ENCODE peak calls at places on chromosomes 16 and 17, in four cellular contexts. Y is A549, C is H1, L is K562. S is an unnamed sample.

GRCh38 chr17:22692066-22692800 is 999.9 kb downstream of the KCNJ18 start:
- DNase-seq in C (no peak), Y (no peak), L (no peak), S (no peak)

GRCh38 chr16:2529061-2529931 is 1.9 kb downstream of the CEMP1 start:
- DNase-seq in L (no peak), C (no peak), Y (no peak), S (no peak)

GRCh38 chr17:2083613-2084128 is 28.8 kb downstream of the HIC1 start:
- DNase-seq in L (no peak), Y (no peak), C (no peak), S (peak)

GRCh38 chr17:57421393-57421717 is 165.0 kb downstream of the MSI2 start:
- DNase-seq in L (no peak), Y (no peak), C (no peak), S (no peak)

GRCh38 chr17:7631398-7632380 is 1.8 kb downstream of the SHBG start:
- DNase-seq in L (no peak), Y (no peak), C (no peak), S (no peak)

GRCh38 chr16:52528393-52529080 is 18.4 kb downstream of the TOX3 start:
- DNase-seq in C (no peak), L (no peak), Y (no peak), S (no peak)

GRCh38 chr16:53132406-53132805 is 77.6 kb downstream of the CHD9 start:
- DNase-seq in L (no peak), C (no peak), Y (no peak), S (peak)

GRCh38 chr16:87233928-87234327 is 83.3 kb downstream of the C16orf95 start:
- DNase-seq in C (no peak), Y (no peak), L (peak), S (peak)

GRCh38 chr16:9360075-9360474 is 268.6 kb downstream of the HAPSTR1 start:
- DNase-seq in C (no peak), Y (no peak), L (no peak), S (no peak)

GRCh38 chr16:13189250-13189649 is 287.9 kb downstream of the SHISA9 start:
- DNase-seq in L (no peak), C (no peak), Y (no peak), S (no peak)

GRCh38 chr17:74921045-74921681 is 1.9 kb downstream of the USH1G start:
- DNase-seq in C (no peak), Y (no peak), L (no peak), S (no peak)

GRCh38 chr17:77354721-77355455 is 214.1 kb downstream of the SEC14L1 start:
- DNase-seq in Y (peak), C (no peak), L (no peak), S (no peak)

GRCh38 chr17:68195667-68196393 is 52.0 kb upstream of the AMZ2 start:
- DNase-seq in L (no peak), C (no peak), Y (no peak), S (no peak)

GRCh38 chr16:71367243-71367976 is 8.9 kb downstream of the CALB2 start:
- DNase-seq in L (peak), Y (peak), C (peak), S (peak)

GRCh38 chr17:43832976-43833829 is at the start of gene MPP3:
- DNase-seq in L (peak), C (no peak), Y (peak), S (peak)

GRCh38 chr16:72743011-72743761 is 304.7 kb downstream of the ZFHX3 start:
- DNase-seq in Y (no peak), C (no peak), L (no peak), S (no peak)

GRCh38 chr16:65967376-65967775 is 399.1 kb upstream of the CDH5 start:
- DNase-seq in Y (no peak), L (no peak), C (no peak), S (no peak)

GRCh38 chr17:9321862-9322261 is 253.8 kb downstream of the STX8 start:
- DNase-seq in Y (no peak), L (no peak), C (no peak), S (no peak)

GRCh38 chr17:9330140-9330902 is 245.3 kb downstream of the STX8 start:
- DNase-seq in C (no peak), Y (no peak), L (no peak), S (no peak)

GRCh38 chr17:9329251-9329921 is 246.2 kb downstream of the STX8 start:
- DNase-seq in Y (no peak), C (no peak), L (no peak), S (no peak)

GRCh38 chr17:9322298-9322697 is 253.3 kb downstream of the STX8 start:
- DNase-seq in C (no peak), Y (no peak), L (no peak), S (peak)

DNA sequence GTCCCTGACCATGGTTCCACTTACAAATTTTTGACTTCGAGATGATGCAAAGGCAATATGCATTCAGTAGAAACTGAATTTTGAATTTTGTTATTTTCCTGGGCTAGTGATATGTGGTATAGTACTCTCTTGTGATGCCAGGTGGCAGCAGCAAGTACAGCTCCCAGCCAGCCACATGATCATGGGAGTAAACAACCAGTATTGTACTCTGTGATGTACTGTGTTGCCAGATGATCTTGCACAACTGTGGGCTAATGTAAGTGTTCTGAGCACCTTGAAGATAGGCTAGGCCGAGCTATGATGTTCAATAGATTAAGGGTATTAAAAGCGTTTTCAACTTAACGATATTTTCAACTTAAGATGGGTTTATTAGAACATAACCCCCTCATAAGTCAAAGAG is 250.8 kb downstream of the STX8 start:
- DNase-seq in C (no peak), L (no peak), Y (no peak), S (no peak)
- TF ChIP-seq CTCF in C (no peak), L (no peak), Y (no peak), S (no peak)

DNA sequence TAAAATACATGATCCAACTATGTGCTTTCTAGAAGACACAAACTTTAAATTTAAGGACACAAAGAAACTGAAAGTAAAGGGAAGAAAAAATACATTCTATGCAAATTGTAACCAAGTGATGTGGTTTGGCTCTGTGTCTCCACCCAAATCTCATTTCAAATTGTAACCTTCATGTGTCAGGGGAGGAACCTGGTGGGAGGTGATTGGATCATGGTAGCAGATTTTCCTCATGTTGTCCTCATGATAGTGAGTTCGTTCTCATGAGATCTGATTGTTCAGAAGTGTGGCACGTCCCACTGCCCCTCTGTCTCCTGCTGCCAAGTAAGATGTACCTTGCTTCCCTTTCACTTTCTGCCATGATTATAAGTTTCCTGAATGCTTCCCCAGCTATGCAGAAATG is 15.0 kb downstream of the OR1A1 start:
- DNase-seq in C (no peak), L (no peak), Y (no peak), S (no peak)
- TF ChIP-seq MAX in C (no peak), L (no peak), Y (no peak), S (no peak)

GRCh38 chr17:35189291-35189690 is 4.9 kb downstream of the SLC35G3 start:
- DNase-seq in Y (no peak), L (no peak), C (no peak), S (peak)
- H3K4me3 ChIP-seq in Y (no peak), L (no peak), C (no peak), S (no peak)

GRCh38 chr17:20225162-20226115 is 216.3 kb downstream of the SPECC1 start:
- DNase-seq in C (no peak), L (no peak), Y (no peak), S (no peak)
- TF ChIP-seq CTCF in C (no peak), L (no peak), Y (peak), S (no peak)

GRCh38 chr16:88309905-88310259 is 72.9 kb upstream of the ZNF469 start:
- DNase-seq in C (no peak), Y (no peak), L (no peak), S (peak)
- TF ChIP-seq MAX in C (no peak), Y (no peak), L (no peak), S (no peak)

DNA sequence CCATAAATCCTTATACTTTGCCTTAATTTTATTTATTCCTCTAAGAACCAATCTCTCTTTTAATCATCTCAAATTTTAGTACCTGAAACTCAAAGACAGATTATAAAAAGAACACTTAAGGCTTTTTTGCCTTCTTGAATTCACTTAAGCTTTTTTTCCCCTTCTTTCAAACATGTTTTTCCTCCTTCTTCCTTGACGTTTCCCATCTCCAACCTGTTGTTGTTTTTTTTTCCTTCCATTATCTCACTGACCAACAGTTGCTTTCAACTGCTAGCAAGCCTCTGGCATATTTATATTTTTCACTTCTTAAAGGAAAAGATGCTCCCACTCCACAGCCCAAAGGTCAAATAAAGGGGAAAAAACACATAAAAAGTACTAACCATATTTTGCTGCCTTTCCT is 32.2 kb downstream of the SPOP start:
- DNase-seq in C (no peak), Y (no peak), L (no peak), S (no peak)
- H3K4me3 ChIP-seq in C (no peak), Y (no peak), L (no peak), S (no peak)

GRCh38 chr16:30397776-30398659 is 2.8 kb downstream of the ZNF48 start:
- DNase-seq in C (no peak), L (no peak), Y (no peak), S (no peak)

GRCh38 chr16:30395992-30396560 is 856 bp downstream of the ZNF48 start:
- DNase-seq in L (no peak), C (no peak), Y (no peak), S (peak)

GRCh38 chr16:30397056-30397455 is 1.8 kb downstream of the ZNF48 start:
- DNase-seq in Y (no peak), C (no peak), L (no peak), S (no peak)

GRCh38 chr16:30394603-30395154 is 541 bp upstream of the ZNF48 start:
- DNase-seq in C (no peak), Y (no peak), L (peak), S (no peak)

DNA sequence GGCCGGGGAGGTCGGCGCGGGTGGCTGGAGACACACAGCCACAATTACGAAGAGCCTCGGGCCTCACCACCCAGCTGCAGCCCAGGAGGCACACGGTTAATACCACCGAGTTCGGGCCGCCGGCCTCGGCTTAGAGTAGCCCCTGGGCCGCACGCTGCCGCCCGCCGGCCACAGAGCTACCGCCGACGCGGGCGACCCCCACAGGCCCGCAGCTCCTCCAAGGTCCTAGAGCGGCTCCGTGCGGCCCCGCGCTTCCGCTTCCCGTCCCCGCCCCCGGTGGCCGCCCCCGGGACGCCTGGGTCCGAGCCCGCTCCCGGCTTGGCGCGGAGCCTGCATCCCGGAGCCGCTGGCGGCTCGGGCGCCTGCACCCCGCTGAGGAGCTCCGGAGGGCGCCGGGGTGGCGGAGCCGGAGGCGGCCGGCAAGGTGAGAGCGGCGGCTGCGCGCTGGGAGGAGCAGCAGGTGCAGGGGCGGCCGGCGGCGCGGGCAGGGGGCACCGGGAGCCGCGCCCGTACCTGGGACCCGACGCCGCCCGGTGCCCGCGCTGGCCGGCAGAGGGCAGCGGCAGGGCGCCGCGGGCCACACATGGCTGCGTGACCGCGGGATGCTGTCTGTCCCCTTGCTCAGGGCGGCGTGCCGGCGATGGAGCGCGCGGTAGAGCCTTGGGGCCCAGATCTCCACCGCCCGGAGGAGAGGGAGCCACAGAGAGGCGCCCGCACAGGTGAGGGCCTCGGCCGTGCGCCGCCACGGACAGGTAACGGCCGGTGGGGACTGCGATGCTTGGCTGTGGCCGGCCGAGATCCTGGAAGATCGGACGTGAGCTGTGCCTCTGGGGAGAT is at the start of gene ZNF48:
- DNase-seq in C (no peak), Y (peak), L (peak), S (peak)
- TF ChIP-seq CTCF in C (peak), Y (peak), L (peak), S (peak)

S was measured in NB4.